ENCODE peak calls at places on chromosomes 12 and 14, in seven cellular contexts. Z is NCI-H1694; S is lung microvascular endothelial cell; A is NCI-H226; H is RWPE1; P is GDM1; O is CD4-positive, alpha-beta memory T cell. E is an unnamed sample.

GRCh38 chr12:20508362-20508761 is 140.0 kb downstream of the PDE3A start:
- DNase-seq in S (no peak), O (no peak), H (no peak), P (no peak), A (no peak), Z (no peak), E (no peak)

GRCh38 chr14:36256131-36256801 is 64.2 kb downstream of the MBIP start:
- DNase-seq in P (no peak), H (no peak), O (no peak), A (no peak), Z (no peak), S (no peak), E (no peak)

GRCh38 chr12:67578976-67579661 is 69.4 kb upstream of the DYRK2 start:
- DNase-seq in H (no peak), Z (no peak), O (peak), S (no peak), A (no peak), P (no peak), E (no peak)

GRCh38 chr12:116484807-116485206 is 74.4 kb upstream of the MAP1LC3B2 start:
- DNase-seq in H (no peak), P (no peak), Z (no peak), A (no peak), O (no peak), S (peak), E (peak)

GRCh38 chr12:2826721-2827515 is 7.9 kb downstream of the NRIP2 start:
- DNase-seq in S (no peak), P (no peak), O (no peak), H (no peak), A (no peak), Z (no peak), E (no peak)

GRCh38 chr14:37232907-37233481 is 35.3 kb downstream of the MIPOL1 start:
- DNase-seq in P (no peak), Z (peak), A (peak), H (peak), S (peak), O (no peak), E (peak)

GRCh38 chr12:110639336-110640178 is 25.6 kb downstream of the TCTN1 start:
- DNase-seq in Z (no peak), H (peak), A (no peak), O (no peak), S (peak), P (no peak), E (no peak)

GRCh38 chr12:120235369-120236123 is 30.0 kb downstream of the PXN start:
- DNase-seq in P (no peak), Z (no peak), O (no peak), H (no peak), S (no peak), A (no peak), E (no peak)

GRCh38 chr14:105468621-105469241 is 5.9 kb upstream of the CRIP2 start:
- DNase-seq in O (no peak), P (no peak), S (no peak), A (no peak), H (no peak), Z (no peak), E (no peak)

GRCh38 chr12:106863185-106863584 is 88.7 kb downstream of the RIC8B start:
- DNase-seq in Z (no peak), O (no peak), P (no peak), H (no peak), A (no peak), S (no peak), E (no peak)

GRCh38 chr14:42523656-42524055 is 917.0 kb downstream of the LRFN5 start:
- DNase-seq in S (no peak), Z (peak), O (no peak), H (no peak), A (no peak), P (no peak), E (no peak)

E was measured in dermis microvascular lymphatic vessel endothelial cell.